ENCODE peak calls at places on chromosomes 11 and 22, in five cellular contexts. B is right lobe of liver, K is foreskin fibroblast, J is GM12865, Q is fibroblast of the aortic adventitia. S is an unnamed sample.

GRCh38 chr11:110349109-110349996 is 52.9 kb upstream of the RDX start:
- DNase-seq in B (no peak), K (no peak), J (peak; percentile 91), Q (no peak), S (no peak)

GRCh38 chr11:70953720-70954119 is 298.7 kb downstream of the SHANK2 start:
- DNase-seq in B (no peak), K (no peak), J (no peak), Q (no peak), S (no peak)

GRCh38 chr22:35567794-35568193 is 27.2 kb downstream of the RASD2 start:
- DNase-seq in B (no peak), K (no peak), J (no peak), Q (no peak), S (no peak)

GRCh38 chr11:70358797-70359196 is 39.5 kb upstream of the CTTN start:
- DNase-seq in B (no peak), K (no peak), J (no peak), Q (no peak), S (no peak)

GRCh38 chr11:95076416-95076815 is 9.7 kb downstream of the SRSF8 start:
- DNase-seq in B (no peak), K (peak; percentile 77), J (no peak), Q (peak; percentile 87), S (no peak)

GRCh38 chr11:109527496-109527895 is 105.5 kb downstream of the C11orf87 start:
- DNase-seq in B (no peak), K (no peak), J (no peak), Q (no peak), S (no peak)

GRCh38 chr11:46238078-46238966 is 39.1 kb upstream of the CREB3L1 start:
- DNase-seq in B (peak; percentile 65), K (peak; percentile 66), J (no peak), Q (peak; percentile 82), S (no peak)

GRCh38 chr22:30036656-30037055 is 43.6 kb upstream of the HORMAD2 start:
- DNase-seq in B (peak; percentile 23), K (peak; percentile 26), J (no peak), Q (no peak), S (no peak)

GRCh38 chr11:68441466-68442230 is 18.9 kb upstream of the PPP6R3 start:
- DNase-seq in B (no peak), K (peak; percentile 48), J (no peak), Q (no peak), S (no peak)

GRCh38 chr11:112558691-112559090 is 298.0 kb upstream of the PLET1 start:
- DNase-seq in B (no peak), K (no peak), J (no peak), Q (peak; percentile 27), S (no peak)

GRCh38 chr11:1531418-1531817 is 40.7 kb downstream of the DUSP8 start:
- DNase-seq in B (no peak), K (no peak), J (no peak), Q (peak; percentile 32), S (no peak)

GRCh38 chr11:72519220-72519881 is 85.0 kb upstream of the CLPB start:
- DNase-seq in B (no peak), K (no peak), J (no peak), Q (peak; percentile 23), S (no peak)

GRCh38 chr11:7657306-7658025 is 15.8 kb downstream of the CYB5R2 start:
- DNase-seq in B (no peak), K (peak; percentile 62), J (peak; percentile 26), Q (peak; percentile 87), S (no peak)

GRCh38 chr11:406796-407650 is 7.8 kb downstream of the SIGIRR start:
- DNase-seq in B (peak; percentile 94), K (peak; percentile 67), J (peak; percentile 97), Q (peak; percentile 77), S (peak; percentile 92)

GRCh38 chr11:86799680-86800075 is 664 bp upstream of the PRSS23 start:
- DNase-seq in B (no peak), K (no peak), J (no peak), Q (no peak), S (no peak)

GRCh38 chr11:33182246-33182878 is 21.1 kb upstream of the CSTF3 start:
- DNase-seq in B (no peak), K (no peak), J (no peak), Q (no peak), S (no peak)

GRCh38 chr11:91869751-91870150 is 354.9 kb upstream of the FAT3 start:
- DNase-seq in B (no peak), K (no peak), J (no peak), Q (no peak), S (no peak)

GRCh38 chr11:115389790-115390189 is 114.4 kb downstream of the CADM1 start:
- DNase-seq in B (no peak), K (no peak), J (peak; percentile 2), Q (no peak), S (no peak)

GRCh38 chr11:134482865-134483264 is 70.8 kb upstream of the B3GAT1 start:
- DNase-seq in B (no peak), K (no peak), J (no peak), Q (no peak), S (no peak)

GRCh38 chr11:65159005-65159404 is 11.0 kb upstream of the SPDYC start:
- DNase-seq in B (no peak), K (no peak), J (peak; percentile 79), Q (no peak), S (no peak)

GRCh38 chr11:115581871-115582639 is 77.8 kb upstream of the CADM1 start:
- DNase-seq in B (no peak), K (no peak), J (no peak), Q (no peak), S (no peak)

GRCh38 chr11:73662445-73663157 is 16.2 kb downstream of the PLEKHB1 start:
- DNase-seq in B (no peak), K (peak; percentile 29), J (no peak), Q (peak; percentile 15), S (no peak)

GRCh38 chr11:134347441-134347840 is 15.7 kb downstream of the GLB1L2 start:
- DNase-seq in B (peak; percentile 17), K (no peak), J (no peak), Q (no peak), S (no peak)

GRCh38 chr11:30392221-30392784 is 69.4 kb downstream of the ARL14EP start:
- DNase-seq in B (no peak), K (no peak), J (no peak), Q (no peak), S (no peak)

GRCh38 chr11:31582697-31583096 is 73.1 kb downstream of the ELP4 start:
- DNase-seq in B (no peak), K (no peak), J (no peak), Q (no peak), S (no peak)

GRCh38 chr11:128763224-128763623 is 69.4 kb downstream of the FLI1 start:
- DNase-seq in B (no peak), K (no peak), J (no peak), Q (no peak), S (no peak)

GRCh38 chr11:61955031-61955415 is 4.9 kb downstream of the BEST1 start:
- DNase-seq in B (no peak), K (peak; percentile 88), J (no peak), Q (peak; percentile 86), S (no peak)
- TF ChIP-seq CTCF in B (no peak), K (peak; percentile 27), J (no peak), Q (peak; percentile 49), S (peak; percentile 28)

GRCh38 chr22:28798810-28799124 is 1.6 kb downstream of the XBP1 start:
- DNase-seq in B (no peak), K (no peak), J (no peak), Q (no peak), S (no peak)
- TF ChIP-seq CTCF in B (no peak), K (no peak), J (no peak), Q (no peak), S (no peak)

GRCh38 chr22:47199949-47200272 is 437.5 kb downstream of the TBC1D22A start:
- DNase-seq in B (no peak), K (no peak), J (no peak), Q (no peak), S (no peak)

GRCh38 chr22:47198801-47199251 is 436.4 kb downstream of the TBC1D22A start:
- DNase-seq in B (peak; percentile 30), K (no peak), J (no peak), Q (no peak), S (no peak)

GRCh38 chr22:47201186-47201995 is 438.9 kb downstream of the TBC1D22A start:
- DNase-seq in B (peak; percentile 96), K (no peak), J (no peak), Q (no peak), S (no peak)

GRCh38 chr22:47199261-47199948 is 437.0 kb downstream of the TBC1D22A start:
- DNase-seq in B (peak; percentile 38), K (no peak), J (no peak), Q (no peak), S (no peak)

GRCh38 chr22:47200273-47201051 is 438.0 kb downstream of the TBC1D22A start:
- DNase-seq in B (peak; percentile 74), K (no peak), J (no peak), Q (peak; percentile 8), S (peak; percentile 51)
- TF ChIP-seq CTCF in B (no peak), K (no peak), J (no peak), Q (peak; percentile 14), S (no peak)

DNA sequence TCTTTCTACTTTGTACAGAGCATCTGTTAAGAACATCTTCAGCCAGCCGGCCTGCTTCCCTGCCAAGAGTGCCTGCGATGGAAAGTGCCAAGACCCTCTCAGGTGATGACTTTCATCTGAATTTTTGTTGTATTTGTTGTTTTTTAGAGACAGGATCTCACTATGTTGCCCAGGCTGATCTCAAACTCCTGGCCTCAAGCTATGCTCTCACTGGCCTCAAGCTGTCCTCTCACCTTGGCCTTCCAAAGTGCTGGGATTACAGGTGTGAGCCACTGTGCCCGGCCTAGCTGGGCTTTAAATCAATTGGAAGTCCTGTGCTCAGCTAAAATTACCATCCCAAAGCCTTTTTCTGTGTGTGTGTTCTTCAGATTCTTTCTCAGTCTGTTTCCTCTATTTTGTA is 64.2 kb upstream of the ADORA2A start:
- DNase-seq in B (no peak), K (no peak), J (no peak), Q (no peak), S (no peak)
- TF ChIP-seq CTCF in B (no peak), K (no peak), J (no peak), Q (no peak), S (no peak)

S was measured in RWPE2.